ENCODE peak calls at places on chromosomes 16 and 17, in four cellular contexts. R, O, K and Z are unnamed samples.

GRCh38 chr16:69444873-69445517 is 20.6 kb downstream of the CYB5B start:
- DNase-seq in R (no peak), O (no peak), K (no peak), Z (no peak)

GRCh38 chr17:43750154-43750553 is 8.4 kb downstream of the SOST start:
- DNase-seq in R (no peak), O (no peak), K (no peak), Z (no peak)

GRCh38 chr17:29042679-29043538 is at the start of gene PIPOX:
- DNase-seq in R (peak), O (peak), K (peak), Z (peak)

GRCh38 chr17:69870091-69870530 is 204.9 kb upstream of the KCNJ16 start:
- DNase-seq in R (no peak), O (no peak), K (no peak), Z (no peak)

GRCh38 chr16:1145383-1146100 is 7.4 kb upstream of the CACNA1H start:
- DNase-seq in R (no peak), O (no peak), K (no peak), Z (no peak)

GRCh38 chr17:51857052-51857593 is 301.4 kb downstream of the CA10 start:
- DNase-seq in R (no peak), O (no peak), K (no peak), Z (no peak)

GRCh38 chr16:50572700-50573099 is 24.5 kb downstream of the NKD1 start:
- DNase-seq in R (no peak), O (no peak), K (no peak), Z (no peak)

GRCh38 chr16:83031524-83031923 is 404.8 kb downstream of the CDH13 start:
- DNase-seq in R (no peak), O (no peak), K (no peak), Z (no peak)

GRCh38 chr16:24539850-24540484 is 601 bp downstream of the RBBP6 start:
- DNase-seq in R (no peak), O (no peak), K (no peak), Z (peak)

GRCh38 chr17:2435181-2435741 is 34.4 kb upstream of the MNT start:
- DNase-seq in R (no peak), O (peak), K (no peak), Z (no peak)

GRCh38 chr17:71115669-71115972 is 946.3 kb downstream of the KCNJ2 start:
- DNase-seq in R (no peak), O (no peak), K (no peak), Z (no peak)

GRCh38 chr17:2853722-2854580 is 57.7 kb downstream of the RAP1GAP2 start:
- DNase-seq in R (no peak), O (peak), K (no peak), Z (peak)

GRCh38 chr17:82246365-82247174 is 17.7 kb downstream of the SLC16A3 start:
- DNase-seq in R (no peak), O (no peak), K (no peak), Z (no peak)

GRCh38 chr17:33674685-33675084 is 381.6 kb upstream of the ASIC2 start:
- DNase-seq in R (peak), O (peak), K (peak), Z (peak)

GRCh38 chr16:66516172-66516807 is 33.6 kb downstream of the TK2 start:
- DNase-seq in R (no peak), O (no peak), K (no peak), Z (no peak)

GRCh38 chr17:74840989-74841666 is 18.6 kb downstream of the GRIN2C start:
- DNase-seq in R (no peak), O (no peak), K (peak), Z (peak)

GRCh38 chr16:85234310-85235235 is 122.3 kb upstream of the CIBAR2 start:
- DNase-seq in R (no peak), O (peak), K (peak), Z (peak)

GRCh38 chr16:85183564-85183963 is 71.3 kb upstream of the CIBAR2 start:
- DNase-seq in R (no peak), O (no peak), K (no peak), Z (no peak)

GRCh38 chr16:68700120-68700519 is 37.0 kb upstream of the CDH1 start:
- DNase-seq in R (no peak), O (no peak), K (peak), Z (no peak)

GRCh38 chr17:3528604-3529511 is 28.8 kb downstream of the TRPV3 start:
- DNase-seq in R (no peak), O (no peak), K (no peak), Z (no peak)

GRCh38 chr17:66283971-66284370 is 18.4 kb upstream of the PRKCA start:
- DNase-seq in R (no peak), O (no peak), K (no peak), Z (no peak)

GRCh38 chr16:30003670-30004423 is 7.0 kb downstream of the DOC2A start:
- DNase-seq in R (no peak), O (no peak), K (no peak), Z (no peak)

GRCh38 chr17:58046230-58047094 is 36.8 kb upstream of the DYNLL2 start:
- DNase-seq in R (no peak), O (peak), K (no peak), Z (no peak)

GRCh38 chr17:35460354-35460851 is 11.8 kb upstream of the SLFN13 start:
- DNase-seq in R (peak), O (peak), K (no peak), Z (peak)

GRCh38 chr17:1232786-1233185 is 37.5 kb upstream of the BHLHA9 start:
- DNase-seq in R (no peak), O (no peak), K (no peak), Z (no peak)

GRCh38 chr16:75379911-75380847 is 53.1 kb downstream of the CFDP1 start:
- DNase-seq in R (peak), O (no peak), K (no peak), Z (no peak)

GRCh38 chr17:36921131-36921851 is 16.0 kb upstream of the LHX1 start:
- DNase-seq in R (no peak), O (no peak), K (peak), Z (peak)

GRCh38 chr17:39757176-39757662 is 19.5 kb downstream of the GRB7 start:
- DNase-seq in R (no peak), O (no peak), K (no peak), Z (no peak)

GRCh38 chr17:39756376-39757079 is 18.8 kb downstream of the GRB7 start:
- DNase-seq in R (no peak), O (no peak), K (no peak), Z (no peak)

GRCh38 chr17:39754161-39754957 is 16.6 kb downstream of the GRB7 start:
- DNase-seq in R (peak), O (peak), K (peak), Z (peak)

GRCh38 chr17:39754958-39755549 is 17.3 kb downstream of the GRB7 start:
- DNase-seq in R (no peak), O (peak), K (no peak), Z (no peak)

GRCh38 chr17:39755550-39756375 is 18.0 kb downstream of the GRB7 start:
- DNase-seq in R (peak), O (no peak), K (peak), Z (no peak)
- TF ChIP-seq TCF7 in R (peak), O (no peak), K (no peak), Z (no peak)

DNA sequence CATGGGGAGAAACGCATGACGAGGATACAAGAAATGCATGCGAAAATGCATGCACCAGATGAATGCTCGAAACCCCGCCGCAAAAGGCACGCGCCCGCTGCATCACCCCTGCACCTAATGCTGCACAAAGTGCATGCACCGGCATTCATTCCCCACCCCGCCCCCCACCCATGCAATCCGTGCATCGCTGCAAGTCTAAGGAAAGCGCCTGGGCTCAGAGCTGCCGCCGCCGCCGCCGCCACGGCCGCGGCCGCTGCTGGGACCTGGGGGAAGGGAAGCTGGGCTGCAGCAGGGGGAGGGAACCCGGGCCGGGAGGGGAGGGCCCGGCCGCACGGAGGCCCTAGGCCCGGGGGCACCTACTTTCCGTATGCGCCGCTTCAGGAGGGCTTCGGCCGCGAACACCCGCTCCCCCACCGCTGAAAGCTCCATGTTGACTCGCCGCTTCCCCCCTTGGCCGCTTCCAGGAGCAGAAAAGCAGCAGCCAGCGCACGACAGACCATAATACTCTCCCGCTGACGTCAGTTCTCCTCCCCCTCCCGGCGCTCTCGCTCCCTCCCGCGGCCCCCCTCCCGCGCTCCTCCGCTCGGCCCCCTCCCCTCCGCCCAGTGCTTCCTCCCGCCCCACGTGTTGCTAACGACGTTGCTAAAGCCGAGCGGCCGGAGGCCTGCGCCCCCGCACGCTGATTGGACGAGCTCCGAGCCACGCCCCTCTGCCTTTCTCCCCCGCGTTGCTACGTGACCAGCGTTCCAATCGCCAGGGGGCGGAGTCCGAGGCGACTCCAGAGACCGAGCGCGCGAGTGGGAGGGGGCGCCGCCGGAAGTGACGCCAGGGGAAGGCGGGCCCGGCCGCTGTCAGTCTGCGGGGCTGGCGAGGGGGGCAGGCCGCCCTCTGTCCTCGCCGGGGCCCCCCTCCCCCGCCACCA is at the start of gene CBX8:
- DNase-seq in R (peak), O (peak), K (peak), Z (peak)
- TF ChIP-seq CTCF in R (peak), O (no peak), K (peak), Z (no peak)

GRCh38 chr16:11706180-11706742 is 36.4 kb downstream of the TXNDC11 start:
- DNase-seq in R (no peak), O (no peak), K (no peak), Z (peak)
- TF ChIP-seq TCF7 in R (no peak), O (no peak), K (no peak), Z (no peak)

DNA sequence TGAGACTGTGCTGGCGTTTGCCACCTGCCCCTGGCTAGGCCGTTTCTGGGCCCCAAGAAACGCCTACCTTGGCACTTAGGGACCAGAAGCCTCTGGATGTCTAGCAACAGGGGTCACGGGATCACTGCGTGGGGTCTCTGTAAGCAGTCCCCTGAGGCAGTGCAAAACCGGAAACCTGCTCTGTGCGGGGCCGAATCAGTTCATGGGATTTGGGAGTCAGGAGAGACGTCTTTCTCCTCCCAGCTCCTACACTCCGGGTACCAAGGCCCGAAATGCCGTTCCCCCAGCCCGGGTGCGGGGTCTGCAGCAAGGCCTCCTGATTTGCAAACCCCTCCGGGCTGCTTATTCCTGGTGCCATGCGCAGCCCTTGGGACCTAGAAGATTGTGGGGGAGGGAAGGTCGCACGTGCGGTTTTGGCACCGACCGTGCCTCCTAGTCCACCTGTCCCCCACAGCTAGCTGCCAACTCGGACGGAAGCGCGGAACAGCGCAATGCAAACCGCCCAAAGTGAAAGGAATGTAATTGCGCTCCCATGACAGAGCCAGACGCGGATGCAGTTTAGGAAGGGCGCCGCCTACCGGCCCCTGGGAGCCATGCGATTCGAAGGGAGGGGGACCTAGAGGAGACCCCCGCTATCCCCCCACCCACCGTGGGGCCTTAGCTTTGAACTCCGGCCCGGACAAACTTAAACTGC is 6.5 kb downstream of the IRX5 start:
- DNase-seq in R (no peak), O (peak), K (no peak), Z (no peak)
- TF ChIP-seq CTCF in R (no peak), O (peak), K (peak), Z (no peak)

GRCh38 chr17:45410144-45411091 is 22.3 kb downstream of the ARHGAP27 start:
- DNase-seq in R (no peak), O (no peak), K (no peak), Z (no peak)
- TF ChIP-seq TCF7 in R (no peak), O (no peak), K (no peak), Z (no peak)

GRCh38 chr17:11979795-11980194 is 17.5 kb downstream of the ZNF18 start:
- DNase-seq in R (no peak), O (no peak), K (no peak), Z (no peak)

GRCh38 chr17:11986179-11986938 is 10.9 kb downstream of the ZNF18 start:
- DNase-seq in R (no peak), O (no peak), K (peak), Z (no peak)

GRCh38 chr17:11981862-11982261 is 15.4 kb downstream of the ZNF18 start:
- DNase-seq in R (no peak), O (no peak), K (no peak), Z (no peak)

GRCh38 chr17:11980813-11981212 is 16.5 kb downstream of the ZNF18 start:
- DNase-seq in R (no peak), O (no peak), K (no peak), Z (peak)
- TF ChIP-seq CTCF in R (no peak), O (peak), K (no peak), Z (peak)

GRCh38 chr17:32341857-32342602 is at the start of gene C17orf75:
- DNase-seq in R (peak), O (peak), K (peak), Z (peak)

GRCh38 chr17:32342603-32343325 is 791 bp upstream of the C17orf75 start:
- DNase-seq in R (no peak), O (no peak), K (no peak), Z (no peak)

GRCh38 chr17:32345953-32346600 is 3.9 kb upstream of the ZNF207 start:
- DNase-seq in R (no peak), O (no peak), K (no peak), Z (peak)

GRCh38 chr17:32335647-32336046 is 6.3 kb downstream of the C17orf75 start:
- DNase-seq in R (no peak), O (no peak), K (no peak), Z (no peak)

GRCh38 chr17:32341141-32341856 is 674 bp downstream of the C17orf75 start:
- DNase-seq in R (no peak), O (no peak), K (peak), Z (no peak)
- TF ChIP-seq TCF7 in R (no peak), O (no peak), K (no peak), Z (no peak)